ENCODE peak calls at places on chromosomes 6 and 20, in eight cellular contexts. R is naive thymus-derived CD4-positive, alpha-beta T cell; F is right lobe of liver; W is mammary epithelial cell; D is psoas muscle; G is H1; V is sigmoid colon; Z is mesenchymal stem cell. Y is an unnamed sample. For H3K4me1, the result is how much of the 10 kb centered on the place peaks cover.

GRCh38 chr6:134123666-134124208 is 71.3 kb upstream of the SLC2A12 start:
- DNase-seq in R (peak), F (no peak), W (peak), D (no peak), G (no peak), V (no peak), Z (peak), Y (no peak)

GRCh38 chr6:78713564-78713963 is 153.8 kb upstream of the IRAK1BP1 start:
- DNase-seq in R (no peak), F (no peak), W (no peak), D (no peak), G (no peak), V (no peak), Z (no peak), Y (no peak)

GRCh38 chr20:17995967-17996819 is 27.4 kb downstream of the MGME1 start:
- DNase-seq in R (peak), F (no peak), W (peak), D (no peak), G (no peak), V (no peak), Z (peak), Y (no peak)

GRCh38 chr6:85418059-85418458 is 31.8 kb upstream of the NT5E start:
- DNase-seq in R (no peak), F (no peak), W (peak), D (no peak), G (no peak), V (no peak), Z (peak), Y (no peak)

GRCh38 chr6:163671355-163671754 is 256.8 kb downstream of the QKI start:
- DNase-seq in R (no peak), F (no peak), W (no peak), D (no peak), G (no peak), V (no peak), Z (no peak), Y (no peak)

GRCh38 chr6:152459245-152459644 is 177.9 kb downstream of the SYNE1 start:
- DNase-seq in R (no peak), F (no peak), W (no peak), D (no peak), G (no peak), V (no peak), Z (no peak), Y (no peak)

GRCh38 chr6:35278708-35279107 is 18.9 kb upstream of the DEF6 start:
- DNase-seq in R (no peak), F (no peak), W (no peak), D (no peak), G (no peak), V (no peak), Z (no peak), Y (no peak)

GRCh38 chr20:35497780-35498189 is 31.7 kb downstream of the C20orf173 start:
- DNase-seq in R (no peak), F (no peak), W (no peak), D (peak), G (no peak), V (peak), Z (no peak), Y (peak)

GRCh38 chr6:152948150-152948768 is 34.6 kb downstream of the FBXO5 start:
- DNase-seq in R (no peak), F (no peak), W (peak), D (no peak), G (no peak), V (no peak), Z (peak), Y (no peak)

GRCh38 chr6:38434051-38434450 is 205.7 kb downstream of the BTBD9 start:
- DNase-seq in R (no peak), F (no peak), W (no peak), D (no peak), G (no peak), V (no peak), Z (no peak), Y (no peak)

GRCh38 chr6:38438097-38438496 is 201.6 kb downstream of the BTBD9 start:
- DNase-seq in R (no peak), F (no peak), W (no peak), D (no peak), G (no peak), V (no peak), Z (no peak), Y (no peak)

GRCh38 chr6:38435330-38435729 is 204.4 kb downstream of the BTBD9 start:
- DNase-seq in R (no peak), F (no peak), W (no peak), D (no peak), G (no peak), V (no peak), Z (no peak), Y (no peak)

GRCh38 chr6:38432479-38432878 is 207.2 kb downstream of the BTBD9 start:
- DNase-seq in R (no peak), F (no peak), W (peak), D (no peak), G (no peak), V (no peak), Z (no peak), Y (no peak)

GRCh38 chr6:38436726-38437465 is 202.8 kb downstream of the BTBD9 start:
- DNase-seq in R (no peak), F (no peak), W (peak), D (no peak), G (no peak), V (no peak), Z (peak), Y (no peak)
- H3K4me1 ChIP-seq in R (under half), F (under half), W (under half), D (under half), G (under half), V (under half), Z (under half), Y (under half)

GRCh38 chr6:112252571-112253504 is 1.5 kb downstream of the LAMA4 start:
- DNase-seq in R (no peak), F (no peak), W (no peak), D (no peak), G (no peak), V (no peak), Z (peak), Y (no peak)

GRCh38 chr6:112253842-112254816 is at the start of gene LAMA4:
- DNase-seq in R (no peak), F (peak), W (peak), D (peak), G (no peak), V (peak), Z (peak), Y (no peak)

GRCh38 chr6:112253505-112253841 is 894 bp downstream of the LAMA4 start:
- DNase-seq in R (no peak), F (no peak), W (no peak), D (no peak), G (no peak), V (no peak), Z (peak), Y (no peak)

GRCh38 chr6:112249489-112249888 is 4.9 kb downstream of the LAMA4 start:
- DNase-seq in R (no peak), F (no peak), W (peak), D (no peak), G (no peak), V (no peak), Z (no peak), Y (no peak)

GRCh38 chr6:112251170-112251945 is 3.0 kb downstream of the LAMA4 start:
- DNase-seq in R (no peak), F (no peak), W (no peak), D (peak), G (no peak), V (peak), Z (peak), Y (no peak)
- H3K4me1 ChIP-seq in R (under half), F (under half), W (under half), D (under half), G (under half), V (under half), Z (under half), Y (under half)

GRCh38 chr6:166595949-166596348 is 9.5 kb upstream of the RAMACL start:
- DNase-seq in R (no peak), F (no peak), W (no peak), D (no peak), G (no peak), V (no peak), Z (no peak), Y (no peak)
- H3K4me1 ChIP-seq in R (under half), F (under half), W (under half), D (under half), G (under half), V (under half), Z (under half), Y (under half)

DNA sequence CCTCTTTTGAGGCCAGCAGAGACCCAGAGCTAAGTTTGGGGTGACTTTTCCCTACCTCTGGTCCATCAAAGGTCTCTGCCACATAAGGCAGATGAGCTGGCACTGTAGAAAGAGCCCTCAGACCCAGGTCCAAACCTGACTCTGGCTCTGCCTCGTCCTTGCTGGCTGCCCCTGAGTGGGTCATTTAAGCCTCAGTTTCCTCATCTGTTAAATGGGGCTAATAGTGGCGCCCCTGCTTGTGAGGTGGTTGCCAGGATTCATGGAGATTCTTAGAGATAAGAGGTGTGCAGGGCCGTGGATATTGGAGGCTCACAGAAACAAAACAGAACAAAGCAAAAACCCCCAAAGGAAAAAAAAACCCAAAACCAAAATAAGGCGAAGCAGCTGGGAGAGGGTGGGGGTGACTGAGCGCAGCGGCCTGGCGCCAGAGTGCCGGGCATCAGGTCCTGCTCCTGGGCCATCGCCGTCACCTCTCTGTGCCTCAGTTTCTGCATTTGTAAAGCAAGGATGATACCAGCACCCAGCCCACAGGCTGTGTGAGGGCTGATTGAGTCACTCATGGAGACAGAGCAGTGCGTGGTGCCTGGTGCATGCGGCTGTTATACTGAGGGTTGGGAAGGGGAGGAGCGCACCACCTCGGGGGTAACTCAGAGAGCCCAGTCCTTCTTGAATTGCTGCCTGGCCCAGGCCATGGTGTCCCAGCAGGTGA is 133.8 kb upstream of the PTPN1 start:
- DNase-seq in R (no peak), F (no peak), W (no peak), D (no peak), G (no peak), V (no peak), Z (no peak), Y (no peak)
- H3K4me1 ChIP-seq in R (under half), F (under half), W (under half), D (under half), G (under half), V (under half), Z (under half), Y (under half)

DNA sequence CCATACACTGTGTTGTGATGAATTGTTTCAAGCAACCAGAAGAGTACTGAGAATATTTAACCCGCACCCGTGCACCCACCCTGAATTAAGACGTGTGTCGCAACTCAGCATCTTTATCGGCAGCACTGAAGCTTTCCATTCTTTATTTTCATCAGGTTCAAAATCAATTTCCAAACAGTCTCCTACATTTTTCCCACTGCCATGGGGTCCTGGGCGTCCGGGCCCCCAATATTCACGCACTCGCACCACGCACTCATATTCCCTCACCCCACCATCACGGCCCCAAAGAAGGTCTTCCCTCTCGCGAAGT is 1.8 kb downstream of the LTB start:
- DNase-seq in R (no peak), F (no peak), W (no peak), D (no peak), G (no peak), V (no peak), Z (no peak), Y (no peak)
- H3K4me1 ChIP-seq in R (half or more), F (under half), W (under half), D (under half), G (under half), V (under half), Z (under half), Y (under half)